ENCODE peak calls at places on chromosomes 1 and 21, in five cellular contexts. One of them, this sample, is unnamed.

GRCh38 chr1:86155807-86156561 is 588 bp downstream of the COL24A1 start:
- DNase-seq in thoracic aorta: no peak
- DNase-seq in AG04450: no peak
- DNase-seq in kidney epithelial cell: no peak
- DNase-seq in cardiac muscle cell: peak
- DNase-seq in this sample: no peak

GRCh38 chr21:42130447-42130846 is 59.3 kb downstream of the UMODL1 start:
- DNase-seq in thoracic aorta: no peak
- DNase-seq in AG04450: no peak
- DNase-seq in kidney epithelial cell: no peak
- DNase-seq in cardiac muscle cell: no peak
- DNase-seq in this sample: no peak

GRCh38 chr21:39116761-39117425 is 66.4 kb downstream of the PSMG1 start:
- DNase-seq in thoracic aorta: no peak
- DNase-seq in AG04450: no peak
- DNase-seq in kidney epithelial cell: no peak
- DNase-seq in cardiac muscle cell: no peak
- DNase-seq in this sample: no peak

GRCh38 chr21:42650033-42650370 is 3.4 kb upstream of the PDE9A start:
- DNase-seq in thoracic aorta: no peak
- DNase-seq in AG04450: no peak
- DNase-seq in kidney epithelial cell: no peak
- DNase-seq in cardiac muscle cell: no peak
- DNase-seq in this sample: no peak

GRCh38 chr1:160416369-160416768 is 16.0 kb downstream of the VANGL2 start:
- DNase-seq in thoracic aorta: no peak
- DNase-seq in AG04450: no peak
- DNase-seq in kidney epithelial cell: no peak
- DNase-seq in cardiac muscle cell: peak
- DNase-seq in this sample: no peak

GRCh38 chr1:201026746-201027145 is 3.2 kb upstream of the KIF21B start:
- DNase-seq in thoracic aorta: no peak
- DNase-seq in AG04450: no peak
- DNase-seq in kidney epithelial cell: no peak
- DNase-seq in cardiac muscle cell: no peak
- DNase-seq in this sample: no peak

GRCh38 chr1:94772230-94772641 is 47.9 kb upstream of the SLC44A3 start:
- DNase-seq in thoracic aorta: no peak
- DNase-seq in AG04450: no peak
- DNase-seq in kidney epithelial cell: no peak
- DNase-seq in cardiac muscle cell: peak
- DNase-seq in this sample: no peak

GRCh38 chr1:97668945-97669344 is 251.9 kb downstream of the DPYD start:
- DNase-seq in thoracic aorta: no peak
- DNase-seq in AG04450: no peak
- DNase-seq in kidney epithelial cell: no peak
- DNase-seq in cardiac muscle cell: peak
- DNase-seq in this sample: peak

GRCh38 chr21:36630485-36631206 is 68.3 kb upstream of the SIM2 start:
- DNase-seq in thoracic aorta: no peak
- DNase-seq in AG04450: no peak
- DNase-seq in kidney epithelial cell: no peak
- DNase-seq in cardiac muscle cell: peak
- DNase-seq in this sample: no peak

GRCh38 chr1:88773540-88774150 is 89.6 kb downstream of the PKN2 start:
- DNase-seq in thoracic aorta: no peak
- DNase-seq in AG04450: peak
- DNase-seq in kidney epithelial cell: peak
- DNase-seq in cardiac muscle cell: peak
- DNase-seq in this sample: peak

GRCh38 chr1:172790245-172790644 is 131.3 kb downstream of the FASLG start:
- DNase-seq in thoracic aorta: no peak
- DNase-seq in AG04450: no peak
- DNase-seq in kidney epithelial cell: no peak
- DNase-seq in cardiac muscle cell: peak
- DNase-seq in this sample: no peak

GRCh38 chr1:205537386-205538018 is 33.0 kb downstream of the CDK18 start:
- DNase-seq in thoracic aorta: no peak
- DNase-seq in AG04450: no peak
- DNase-seq in kidney epithelial cell: no peak
- DNase-seq in cardiac muscle cell: peak
- DNase-seq in this sample: no peak

GRCh38 chr1:10211805-10212405 is 1.5 kb downstream of the KIF1B start:
- DNase-seq in thoracic aorta: no peak
- DNase-seq in AG04450: no peak
- DNase-seq in kidney epithelial cell: no peak
- DNase-seq in cardiac muscle cell: no peak
- DNase-seq in this sample: no peak

GRCh38 chr21:39651206-39651605 is 38.5 kb downstream of the B3GALT5 start:
- DNase-seq in thoracic aorta: no peak
- DNase-seq in AG04450: no peak
- DNase-seq in kidney epithelial cell: no peak
- DNase-seq in cardiac muscle cell: no peak
- DNase-seq in this sample: no peak

GRCh38 chr1:109918077-109918606 is 7.5 kb downstream of the CSF1 start:
- DNase-seq in thoracic aorta: no peak
- DNase-seq in AG04450: no peak
- DNase-seq in kidney epithelial cell: no peak
- DNase-seq in cardiac muscle cell: no peak
- DNase-seq in this sample: no peak

GRCh38 chr1:220372451-220372850 is 100.2 kb upstream of the RAB3GAP2 start:
- DNase-seq in thoracic aorta: no peak
- DNase-seq in AG04450: no peak
- DNase-seq in kidney epithelial cell: no peak
- DNase-seq in cardiac muscle cell: no peak
- DNase-seq in this sample: no peak

GRCh38 chr1:184037849-184038591 is 492 bp upstream of the COLGALT2 start:
- DNase-seq in thoracic aorta: no peak
- DNase-seq in AG04450: no peak
- DNase-seq in kidney epithelial cell: no peak
- DNase-seq in cardiac muscle cell: no peak
- DNase-seq in this sample: no peak

GRCh38 chr1:107941123-107941522 is 23.9 kb downstream of the VAV3 start:
- DNase-seq in thoracic aorta: no peak
- DNase-seq in AG04450: no peak
- DNase-seq in kidney epithelial cell: no peak
- DNase-seq in cardiac muscle cell: peak
- DNase-seq in this sample: no peak

GRCh38 chr1:18795002-18795689 is 64.3 kb downstream of the TAS1R2 start:
- DNase-seq in thoracic aorta: no peak
- DNase-seq in AG04450: no peak
- DNase-seq in kidney epithelial cell: no peak
- DNase-seq in cardiac muscle cell: no peak
- DNase-seq in this sample: no peak

GRCh38 chr1:18793164-18793563 is 66.3 kb downstream of the TAS1R2 start:
- DNase-seq in thoracic aorta: no peak
- DNase-seq in AG04450: no peak
- DNase-seq in kidney epithelial cell: no peak
- DNase-seq in cardiac muscle cell: no peak
- DNase-seq in this sample: no peak

GRCh38 chr1:18794066-18794465 is 65.4 kb downstream of the TAS1R2 start:
- DNase-seq in thoracic aorta: no peak
- DNase-seq in AG04450: no peak
- DNase-seq in kidney epithelial cell: no peak
- DNase-seq in cardiac muscle cell: no peak
- DNase-seq in this sample: no peak

GRCh38 chr1:18792747-18793146 is 66.7 kb downstream of the TAS1R2 start:
- DNase-seq in thoracic aorta: no peak
- DNase-seq in AG04450: no peak
- DNase-seq in kidney epithelial cell: no peak
- DNase-seq in cardiac muscle cell: no peak
- DNase-seq in this sample: no peak

DNA sequence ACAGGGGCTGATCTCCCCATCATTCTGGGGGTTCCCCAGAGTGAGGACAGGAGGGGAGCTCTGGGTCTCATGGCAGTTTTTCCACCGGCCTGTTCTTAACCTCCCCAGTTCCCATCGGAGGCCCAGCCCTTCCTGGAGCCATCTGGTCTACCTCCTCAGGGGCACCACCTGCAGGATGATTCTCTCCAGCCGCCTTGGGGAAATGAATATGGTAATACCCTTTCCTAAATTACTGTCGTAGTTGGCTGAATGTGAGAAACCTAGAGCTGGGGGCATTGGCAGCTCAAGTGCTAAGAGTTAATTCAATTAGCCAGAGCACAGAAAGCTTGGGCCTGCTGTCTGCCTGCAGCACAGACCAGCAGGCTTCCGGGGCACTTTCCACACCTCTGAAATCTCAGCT is 64.9 kb downstream of the TAS1R2 start:
- DNase-seq in thoracic aorta: no peak
- DNase-seq in AG04450: no peak
- DNase-seq in kidney epithelial cell: no peak
- DNase-seq in cardiac muscle cell: no peak
- DNase-seq in this sample: no peak
- TF ChIP-seq CTCF in thoracic aorta: no peak
- TF ChIP-seq CTCF in AG04450: no peak
- TF ChIP-seq CTCF in kidney epithelial cell: no peak
- TF ChIP-seq CTCF in cardiac muscle cell: no peak
- TF ChIP-seq CTCF in this sample: no peak

GRCh38 chr1:247447162-247447909 is 10.6 kb downstream of the OR2B11 start:
- DNase-seq in thoracic aorta: no peak
- DNase-seq in AG04450: no peak
- DNase-seq in kidney epithelial cell: no peak
- DNase-seq in cardiac muscle cell: no peak
- DNase-seq in this sample: no peak

GRCh38 chr1:247451388-247452010 is 6.4 kb downstream of the OR2B11 start:
- DNase-seq in thoracic aorta: no peak
- DNase-seq in AG04450: no peak
- DNase-seq in kidney epithelial cell: no peak
- DNase-seq in cardiac muscle cell: no peak
- DNase-seq in this sample: no peak

GRCh38 chr1:247444571-247444970 is 13.3 kb downstream of the OR2B11 start:
- DNase-seq in thoracic aorta: no peak
- DNase-seq in AG04450: no peak
- DNase-seq in kidney epithelial cell: no peak
- DNase-seq in cardiac muscle cell: no peak
- DNase-seq in this sample: no peak

GRCh38 chr1:247445775-247446364 is 12.0 kb downstream of the OR2B11 start:
- DNase-seq in thoracic aorta: no peak
- DNase-seq in AG04450: no peak
- DNase-seq in kidney epithelial cell: no peak
- DNase-seq in cardiac muscle cell: no peak
- DNase-seq in this sample: no peak

GRCh38 chr1:247448107-247448778 is 9.7 kb downstream of the OR2B11 start:
- DNase-seq in thoracic aorta: no peak
- DNase-seq in AG04450: no peak
- DNase-seq in kidney epithelial cell: peak
- DNase-seq in cardiac muscle cell: peak
- DNase-seq in this sample: peak
- TF ChIP-seq CTCF in thoracic aorta: no peak
- TF ChIP-seq CTCF in AG04450: no peak
- TF ChIP-seq CTCF in kidney epithelial cell: no peak
- TF ChIP-seq CTCF in cardiac muscle cell: no peak
- TF ChIP-seq CTCF in this sample: no peak

DNA sequence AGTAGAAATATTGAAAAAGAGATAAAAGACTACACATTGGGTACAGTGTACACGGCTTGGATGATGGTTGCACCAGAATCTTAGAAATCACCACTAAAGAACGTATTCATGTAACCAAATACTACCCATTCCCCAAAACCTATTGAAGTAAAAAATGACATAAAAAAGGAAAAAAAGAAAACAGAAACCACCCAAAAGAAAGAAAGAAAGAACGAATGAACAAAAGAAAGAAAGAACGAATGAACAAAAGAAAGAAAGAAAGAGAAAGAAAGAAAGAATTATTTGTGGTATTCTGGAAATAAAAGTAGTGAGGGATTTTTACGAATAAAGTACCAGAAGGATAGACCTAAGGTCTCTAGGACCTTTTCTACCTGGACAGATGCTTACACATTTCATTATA is 42.1 kb downstream of the PHACTR4 start:
- DNase-seq in thoracic aorta: no peak
- DNase-seq in AG04450: no peak
- DNase-seq in kidney epithelial cell: no peak
- DNase-seq in cardiac muscle cell: no peak
- DNase-seq in this sample: no peak
- TF ChIP-seq CTCF in thoracic aorta: no peak
- TF ChIP-seq CTCF in AG04450: no peak
- TF ChIP-seq CTCF in kidney epithelial cell: no peak
- TF ChIP-seq CTCF in cardiac muscle cell: no peak
- TF ChIP-seq CTCF in this sample: no peak

DNA sequence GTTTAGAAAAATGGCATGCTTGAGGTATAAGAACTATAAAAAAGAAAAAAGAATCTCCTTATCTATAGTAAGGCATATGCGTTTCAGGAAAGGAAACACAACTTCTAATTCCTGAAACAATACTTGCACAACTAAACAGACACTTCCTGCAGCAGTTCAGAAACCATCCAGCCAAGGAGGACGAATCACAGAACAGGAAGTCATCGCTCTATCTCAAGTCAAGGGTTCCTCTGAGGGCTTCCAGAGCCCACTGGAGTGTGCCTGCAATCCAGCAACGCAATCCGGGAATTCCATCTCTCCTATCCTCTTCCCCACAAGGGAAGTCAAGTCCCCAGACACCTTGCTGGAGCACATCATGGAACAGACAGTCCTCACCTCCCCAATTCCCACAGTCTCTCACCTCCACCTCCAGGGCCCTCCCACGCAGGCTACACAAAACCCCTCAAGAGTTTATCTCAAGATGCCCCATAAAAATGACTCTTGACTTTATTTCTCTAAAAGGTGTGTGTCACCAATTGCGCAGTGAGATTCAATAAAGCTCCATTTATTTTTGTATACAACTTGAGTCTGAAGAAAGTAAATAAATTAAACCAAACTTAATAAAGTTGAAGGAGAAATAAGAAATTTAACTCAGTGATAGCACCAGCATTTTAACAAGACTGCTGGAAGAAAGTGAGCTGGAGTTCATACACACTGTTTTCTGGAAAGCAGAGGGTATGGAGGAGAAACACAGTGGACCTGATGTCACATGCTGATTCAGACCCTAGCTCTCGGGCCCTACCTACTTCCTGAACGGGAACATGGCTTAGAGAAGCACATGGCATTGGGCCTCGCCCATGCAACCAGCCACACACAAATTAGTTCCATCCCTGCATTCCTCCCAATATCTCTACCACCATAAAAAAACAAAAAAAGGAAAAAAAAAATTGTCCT is 39.9 kb downstream of the SIPA1L2 start:
- DNase-seq in thoracic aorta: no peak
- DNase-seq in AG04450: no peak
- DNase-seq in kidney epithelial cell: no peak
- DNase-seq in cardiac muscle cell: peak
- DNase-seq in this sample: no peak
- TF ChIP-seq CTCF in thoracic aorta: no peak
- TF ChIP-seq CTCF in AG04450: no peak
- TF ChIP-seq CTCF in kidney epithelial cell: no peak
- TF ChIP-seq CTCF in cardiac muscle cell: no peak
- TF ChIP-seq CTCF in this sample: no peak

GRCh38 chr1:179251675-179252074 is 22.2 kb upstream of the ABL2 start:
- DNase-seq in thoracic aorta: no peak
- DNase-seq in AG04450: no peak
- DNase-seq in kidney epithelial cell: no peak
- DNase-seq in cardiac muscle cell: peak
- DNase-seq in this sample: no peak
- TF ChIP-seq CTCF in thoracic aorta: no peak
- TF ChIP-seq CTCF in AG04450: peak
- TF ChIP-seq CTCF in kidney epithelial cell: peak
- TF ChIP-seq CTCF in cardiac muscle cell: peak
- TF ChIP-seq CTCF in this sample: peak

This sample was measured in HFF-Myc.